ENCODE peak calls at places on chromosomes 3 and 15, in seven cellular contexts. One of them, this sample, is unnamed.
A peak's percentile ranks its signal among the peaks of the same experiment; 100 is the strongest.

GRCh38 chr3:69649713-69650419 is 89.4 kb upstream of the MITF start:
- DNase-seq in left cardiac atrium: no peak
- DNase-seq in stimulated activated CD4-positive, alpha-beta T cell treated with anti-CD3 and anti-CD28 coated beads, TNF-alpha, amount 100 ng/mL, for 1 hour: no peak
- DNase-seq in NCI-H1092 treated with DMSO at 0.1 percent for 48 hours: no peak
- DNase-seq in foreskin fibroblast: peak; percentile 38
- DNase-seq in left colon: no peak
- DNase-seq in HTR-8/SVneo: no peak
- DNase-seq in this sample: no peak

GRCh38 chr3:183151716-183152385 is 10.7 kb downstream of the LAMP3 start:
- DNase-seq in HTR-8/SVneo: no peak
- DNase-seq in left colon: no peak
- DNase-seq in stimulated activated CD4-positive, alpha-beta T cell treated with anti-CD3 and anti-CD28 coated beads, TNF-alpha, amount 100 ng/mL, for 1 hour: no peak
- DNase-seq in left cardiac atrium: no peak
- DNase-seq in NCI-H1092 treated with DMSO at 0.1 percent for 48 hours: no peak
- DNase-seq in foreskin fibroblast: no peak
- DNase-seq in this sample: no peak

GRCh38 chr3:16191591-16191990 is 17.1 kb downstream of the GALNT15 start:
- DNase-seq in NCI-H1092 treated with DMSO at 0.1 percent for 48 hours: no peak
- DNase-seq in left cardiac atrium: no peak
- DNase-seq in stimulated activated CD4-positive, alpha-beta T cell treated with anti-CD3 and anti-CD28 coated beads, TNF-alpha, amount 100 ng/mL, for 1 hour: no peak
- DNase-seq in left colon: no peak
- DNase-seq in foreskin fibroblast: no peak
- DNase-seq in HTR-8/SVneo: no peak
- DNase-seq in this sample: no peak

GRCh38 chr3:79517766-79518413 is 249.9 kb downstream of the ROBO1 start:
- DNase-seq in stimulated activated CD4-positive, alpha-beta T cell treated with anti-CD3 and anti-CD28 coated beads, TNF-alpha, amount 100 ng/mL, for 1 hour: no peak
- DNase-seq in left cardiac atrium: no peak
- DNase-seq in left colon: no peak
- DNase-seq in HTR-8/SVneo: peak; percentile 17
- DNase-seq in foreskin fibroblast: peak; percentile 64
- DNase-seq in NCI-H1092 treated with DMSO at 0.1 percent for 48 hours: peak; percentile 18
- DNase-seq in this sample: peak; percentile 17

GRCh38 chr15:69298697-69299441 is at the start of gene PAQR5:
- DNase-seq in stimulated activated CD4-positive, alpha-beta T cell treated with anti-CD3 and anti-CD28 coated beads, TNF-alpha, amount 100 ng/mL, for 1 hour: no peak
- DNase-seq in NCI-H1092 treated with DMSO at 0.1 percent for 48 hours: no peak
- DNase-seq in foreskin fibroblast: peak; percentile 70
- DNase-seq in HTR-8/SVneo: peak; percentile 27
- DNase-seq in left colon: peak; percentile 53
- DNase-seq in left cardiac atrium: peak; percentile 59
- DNase-seq in this sample: no peak

GRCh38 chr3:24359645-24360462 is 134.8 kb downstream of the THRB start:
- DNase-seq in NCI-H1092 treated with DMSO at 0.1 percent for 48 hours: no peak
- DNase-seq in foreskin fibroblast: peak; percentile 38
- DNase-seq in HTR-8/SVneo: no peak
- DNase-seq in left colon: no peak
- DNase-seq in left cardiac atrium: no peak
- DNase-seq in stimulated activated CD4-positive, alpha-beta T cell treated with anti-CD3 and anti-CD28 coated beads, TNF-alpha, amount 100 ng/mL, for 1 hour: no peak
- DNase-seq in this sample: no peak

GRCh38 chr3:67109651-67110204 is 111.6 kb downstream of the KBTBD8 start:
- DNase-seq in foreskin fibroblast: peak; percentile 81
- DNase-seq in stimulated activated CD4-positive, alpha-beta T cell treated with anti-CD3 and anti-CD28 coated beads, TNF-alpha, amount 100 ng/mL, for 1 hour: no peak
- DNase-seq in HTR-8/SVneo: peak; percentile 18
- DNase-seq in left colon: no peak
- DNase-seq in left cardiac atrium: no peak
- DNase-seq in NCI-H1092 treated with DMSO at 0.1 percent for 48 hours: peak; percentile 6
- DNase-seq in this sample: peak; percentile 31

GRCh38 chr15:52656412-52656811 is 22.8 kb downstream of the ATOSA start:
- DNase-seq in HTR-8/SVneo: no peak
- DNase-seq in left cardiac atrium: no peak
- DNase-seq in foreskin fibroblast: no peak
- DNase-seq in NCI-H1092 treated with DMSO at 0.1 percent for 48 hours: no peak
- DNase-seq in stimulated activated CD4-positive, alpha-beta T cell treated with anti-CD3 and anti-CD28 coated beads, TNF-alpha, amount 100 ng/mL, for 1 hour: no peak
- DNase-seq in left colon: no peak
- DNase-seq in this sample: peak; percentile 75

GRCh38 chr3:45701167-45701867 is 12.1 kb downstream of the SACM1L start:
- DNase-seq in left colon: no peak
- DNase-seq in stimulated activated CD4-positive, alpha-beta T cell treated with anti-CD3 and anti-CD28 coated beads, TNF-alpha, amount 100 ng/mL, for 1 hour: no peak
- DNase-seq in HTR-8/SVneo: no peak
- DNase-seq in left cardiac atrium: no peak
- DNase-seq in NCI-H1092 treated with DMSO at 0.1 percent for 48 hours: no peak
- DNase-seq in foreskin fibroblast: no peak
- DNase-seq in this sample: no peak

GRCh38 chr3:117786339-117786738 is 1076.8 kb downstream of the TUSC7 start:
- DNase-seq in left colon: no peak
- DNase-seq in left cardiac atrium: no peak
- DNase-seq in foreskin fibroblast: no peak
- DNase-seq in HTR-8/SVneo: no peak
- DNase-seq in NCI-H1092 treated with DMSO at 0.1 percent for 48 hours: no peak
- DNase-seq in stimulated activated CD4-positive, alpha-beta T cell treated with anti-CD3 and anti-CD28 coated beads, TNF-alpha, amount 100 ng/mL, for 1 hour: no peak
- DNase-seq in this sample: no peak

GRCh38 chr15:33086500-33087141 is 107.9 kb downstream of the FMN1 start:
- DNase-seq in HTR-8/SVneo: peak; percentile 36
- DNase-seq in NCI-H1092 treated with DMSO at 0.1 percent for 48 hours: peak; percentile 27
- DNase-seq in left colon: no peak
- DNase-seq in stimulated activated CD4-positive, alpha-beta T cell treated with anti-CD3 and anti-CD28 coated beads, TNF-alpha, amount 100 ng/mL, for 1 hour: no peak
- DNase-seq in foreskin fibroblast: peak; percentile 85
- DNase-seq in left cardiac atrium: no peak
- DNase-seq in this sample: peak; percentile 5

GRCh38 chr3:76552653-76553052 is 487.2 kb upstream of the ROBO2 start:
- DNase-seq in HTR-8/SVneo: no peak
- DNase-seq in stimulated activated CD4-positive, alpha-beta T cell treated with anti-CD3 and anti-CD28 coated beads, TNF-alpha, amount 100 ng/mL, for 1 hour: no peak
- DNase-seq in left cardiac atrium: no peak
- DNase-seq in left colon: no peak
- DNase-seq in foreskin fibroblast: peak; percentile 26
- DNase-seq in NCI-H1092 treated with DMSO at 0.1 percent for 48 hours: no peak
- DNase-seq in this sample: no peak

GRCh38 chr3:139718415-139718814 is 40.6 kb upstream of the NMNAT3 start:
- DNase-seq in foreskin fibroblast: peak; percentile 28
- DNase-seq in left cardiac atrium: peak; percentile 37
- DNase-seq in NCI-H1092 treated with DMSO at 0.1 percent for 48 hours: peak; percentile 25
- DNase-seq in left colon: no peak
- DNase-seq in HTR-8/SVneo: peak; percentile 42
- DNase-seq in stimulated activated CD4-positive, alpha-beta T cell treated with anti-CD3 and anti-CD28 coated beads, TNF-alpha, amount 100 ng/mL, for 1 hour: no peak
- DNase-seq in this sample: peak; percentile 45

GRCh38 chr15:70185251-70185711 is 87.6 kb upstream of the TLE3 start:
- DNase-seq in left cardiac atrium: no peak
- DNase-seq in NCI-H1092 treated with DMSO at 0.1 percent for 48 hours: no peak
- DNase-seq in left colon: no peak
- DNase-seq in HTR-8/SVneo: no peak
- DNase-seq in foreskin fibroblast: no peak
- DNase-seq in stimulated activated CD4-positive, alpha-beta T cell treated with anti-CD3 and anti-CD28 coated beads, TNF-alpha, amount 100 ng/mL, for 1 hour: no peak
- DNase-seq in this sample: no peak

GRCh38 chr3:81443457-81443782 is 318.0 kb downstream of the GBE1 start:
- DNase-seq in HTR-8/SVneo: no peak
- DNase-seq in NCI-H1092 treated with DMSO at 0.1 percent for 48 hours: no peak
- DNase-seq in stimulated activated CD4-positive, alpha-beta T cell treated with anti-CD3 and anti-CD28 coated beads, TNF-alpha, amount 100 ng/mL, for 1 hour: no peak
- DNase-seq in foreskin fibroblast: no peak
- DNase-seq in left colon: no peak
- DNase-seq in left cardiac atrium: no peak
- DNase-seq in this sample: no peak

GRCh38 chr3:146065573-146066006 is 95.4 kb downstream of the PLOD2 start:
- DNase-seq in foreskin fibroblast: peak; percentile 83
- DNase-seq in left cardiac atrium: no peak
- DNase-seq in NCI-H1092 treated with DMSO at 0.1 percent for 48 hours: peak; percentile 30
- DNase-seq in HTR-8/SVneo: no peak
- DNase-seq in left colon: no peak
- DNase-seq in stimulated activated CD4-positive, alpha-beta T cell treated with anti-CD3 and anti-CD28 coated beads, TNF-alpha, amount 100 ng/mL, for 1 hour: no peak
- DNase-seq in this sample: peak; percentile 69

GRCh38 chr3:150798122-150798618 is 35.2 kb upstream of the SIAH2 start:
- DNase-seq in left cardiac atrium: no peak
- DNase-seq in foreskin fibroblast: no peak
- DNase-seq in NCI-H1092 treated with DMSO at 0.1 percent for 48 hours: no peak
- DNase-seq in stimulated activated CD4-positive, alpha-beta T cell treated with anti-CD3 and anti-CD28 coated beads, TNF-alpha, amount 100 ng/mL, for 1 hour: no peak
- DNase-seq in HTR-8/SVneo: no peak
- DNase-seq in left colon: no peak
- DNase-seq in this sample: no peak

GRCh38 chr15:81108427-81108826 is 25.6 kb upstream of the CFAP161 start:
- DNase-seq in foreskin fibroblast: no peak
- DNase-seq in HTR-8/SVneo: no peak
- DNase-seq in NCI-H1092 treated with DMSO at 0.1 percent for 48 hours: no peak
- DNase-seq in left cardiac atrium: no peak
- DNase-seq in stimulated activated CD4-positive, alpha-beta T cell treated with anti-CD3 and anti-CD28 coated beads, TNF-alpha, amount 100 ng/mL, for 1 hour: no peak
- DNase-seq in left colon: no peak
- DNase-seq in this sample: peak; percentile 34

GRCh38 chr3:127204841-127205582 is 12.1 kb downstream of the PRR23E start:
- DNase-seq in NCI-H1092 treated with DMSO at 0.1 percent for 48 hours: no peak
- DNase-seq in left colon: no peak
- DNase-seq in foreskin fibroblast: no peak
- DNase-seq in stimulated activated CD4-positive, alpha-beta T cell treated with anti-CD3 and anti-CD28 coated beads, TNF-alpha, amount 100 ng/mL, for 1 hour: no peak
- DNase-seq in left cardiac atrium: no peak
- DNase-seq in HTR-8/SVneo: no peak
- DNase-seq in this sample: no peak

GRCh38 chr3:49238274-49239127 is 38.5 kb downstream of the C3orf62 start:
- DNase-seq in NCI-H1092 treated with DMSO at 0.1 percent for 48 hours: no peak
- DNase-seq in stimulated activated CD4-positive, alpha-beta T cell treated with anti-CD3 and anti-CD28 coated beads, TNF-alpha, amount 100 ng/mL, for 1 hour: no peak
- DNase-seq in HTR-8/SVneo: no peak
- DNase-seq in left colon: peak; percentile 44
- DNase-seq in left cardiac atrium: no peak
- DNase-seq in foreskin fibroblast: peak; percentile 78
- DNase-seq in this sample: no peak

GRCh38 chr3:111761309-111761795 is 97.7 kb upstream of the PHLDB2 start:
- DNase-seq in NCI-H1092 treated with DMSO at 0.1 percent for 48 hours: no peak
- DNase-seq in left colon: no peak
- DNase-seq in foreskin fibroblast: peak; percentile 82
- DNase-seq in stimulated activated CD4-positive, alpha-beta T cell treated with anti-CD3 and anti-CD28 coated beads, TNF-alpha, amount 100 ng/mL, for 1 hour: no peak
- DNase-seq in left cardiac atrium: no peak
- DNase-seq in HTR-8/SVneo: peak; percentile 41
- DNase-seq in this sample: no peak

GRCh38 chr3:30098656-30099454 is 507.5 kb upstream of the TGFBR2 start:
- DNase-seq in left cardiac atrium: no peak
- DNase-seq in HTR-8/SVneo: peak; percentile 3
- DNase-seq in left colon: no peak
- DNase-seq in NCI-H1092 treated with DMSO at 0.1 percent for 48 hours: no peak
- DNase-seq in stimulated activated CD4-positive, alpha-beta T cell treated with anti-CD3 and anti-CD28 coated beads, TNF-alpha, amount 100 ng/mL, for 1 hour: no peak
- DNase-seq in foreskin fibroblast: peak; percentile 72
- DNase-seq in this sample: no peak

GRCh38 chr3:39148116-39149058 is 5.0 kb downstream of the CSRNP1 start:
- DNase-seq in left colon: no peak
- DNase-seq in HTR-8/SVneo: no peak
- DNase-seq in left cardiac atrium: peak; percentile 20
- DNase-seq in NCI-H1092 treated with DMSO at 0.1 percent for 48 hours: no peak
- DNase-seq in stimulated activated CD4-positive, alpha-beta T cell treated with anti-CD3 and anti-CD28 coated beads, TNF-alpha, amount 100 ng/mL, for 1 hour: no peak
- DNase-seq in foreskin fibroblast: peak; percentile 37
- DNase-seq in this sample: peak; percentile 22

GRCh38 chr3:88150371-88150770 is 612 bp downstream of the C3orf38 start:
- DNase-seq in left colon: no peak
- DNase-seq in stimulated activated CD4-positive, alpha-beta T cell treated with anti-CD3 and anti-CD28 coated beads, TNF-alpha, amount 100 ng/mL, for 1 hour: no peak
- DNase-seq in left cardiac atrium: no peak
- DNase-seq in foreskin fibroblast: no peak
- DNase-seq in NCI-H1092 treated with DMSO at 0.1 percent for 48 hours: no peak
- DNase-seq in HTR-8/SVneo: no peak
- DNase-seq in this sample: no peak

GRCh38 chr15:81530271-81530670 is 156.3 kb upstream of the TMC3 start:
- DNase-seq in NCI-H1092 treated with DMSO at 0.1 percent for 48 hours: no peak
- DNase-seq in stimulated activated CD4-positive, alpha-beta T cell treated with anti-CD3 and anti-CD28 coated beads, TNF-alpha, amount 100 ng/mL, for 1 hour: no peak
- DNase-seq in HTR-8/SVneo: no peak
- DNase-seq in foreskin fibroblast: no peak
- DNase-seq in left colon: no peak
- DNase-seq in left cardiac atrium: no peak
- DNase-seq in this sample: no peak

GRCh38 chr15:66748320-66748779 is 46.3 kb downstream of the SMAD6 start:
- DNase-seq in NCI-H1092 treated with DMSO at 0.1 percent for 48 hours: no peak
- DNase-seq in foreskin fibroblast: peak; percentile 85
- DNase-seq in HTR-8/SVneo: no peak
- DNase-seq in left cardiac atrium: no peak
- DNase-seq in stimulated activated CD4-positive, alpha-beta T cell treated with anti-CD3 and anti-CD28 coated beads, TNF-alpha, amount 100 ng/mL, for 1 hour: no peak
- DNase-seq in left colon: no peak
- DNase-seq in this sample: no peak

GRCh38 chr3:99774467-99774866 is 43.2 kb upstream of the CMSS1 start:
- DNase-seq in foreskin fibroblast: peak; percentile 82
- DNase-seq in NCI-H1092 treated with DMSO at 0.1 percent for 48 hours: no peak
- DNase-seq in left colon: no peak
- DNase-seq in HTR-8/SVneo: no peak
- DNase-seq in stimulated activated CD4-positive, alpha-beta T cell treated with anti-CD3 and anti-CD28 coated beads, TNF-alpha, amount 100 ng/mL, for 1 hour: no peak
- DNase-seq in left cardiac atrium: no peak
- DNase-seq in this sample: no peak

GRCh38 chr15:74319596-74320357 is 47.7 kb downstream of the CYP11A1 start:
- DNase-seq in NCI-H1092 treated with DMSO at 0.1 percent for 48 hours: peak; percentile 34
- DNase-seq in left colon: no peak
- DNase-seq in foreskin fibroblast: no peak
- DNase-seq in stimulated activated CD4-positive, alpha-beta T cell treated with anti-CD3 and anti-CD28 coated beads, TNF-alpha, amount 100 ng/mL, for 1 hour: no peak
- DNase-seq in left cardiac atrium: no peak
- DNase-seq in HTR-8/SVneo: no peak
- DNase-seq in this sample: no peak

This sample was measured in cerebellar cortex.